ENCODE peak calls at places on chromosome 7, in six cellular contexts. J, T, G, Y, N and L are unnamed samples.
A peak's percentile ranks its signal among the peaks of the same experiment; 100 is the strongest.

GRCh38 chr7:30348083-30348560 is 63.7 kb downstream of the ZNRF2 start:
- DNase-seq in Y (peak; percentile 7), G (no peak), T (no peak), J (no peak), N (no peak), L (no peak)

GRCh38 chr7:29146082-29146706 is at the start of gene CPVL:
- DNase-seq in G (peak; percentile 25), T (peak; percentile 41), N (peak; percentile 64), J (peak; percentile 70), Y (no peak), L (peak; percentile 69)

GRCh38 chr7:91517408-91517807 is 253.2 kb downstream of the FZD1 start:
- DNase-seq in Y (no peak), G (no peak), N (no peak), J (no peak), T (no peak), L (no peak)

GRCh38 chr7:107614425-107614824 is 34.4 kb downstream of the BCAP29 start:
- DNase-seq in J (no peak), N (no peak), G (no peak), T (no peak), Y (no peak), L (no peak)

GRCh38 chr7:25091757-25092156 is 33.3 kb downstream of the CYCS start:
- DNase-seq in G (no peak), T (no peak), J (no peak), Y (no peak), N (no peak), L (no peak)

GRCh38 chr7:130891254-130892094 is 157.5 kb upstream of the KLF14 start:
- DNase-seq in N (no peak), T (no peak), J (no peak), Y (no peak), G (no peak), L (no peak)

GRCh38 chr7:149444260-149444659 is 16.6 kb downstream of the ZNF777 start:
- DNase-seq in G (no peak), Y (no peak), N (no peak), J (peak; percentile 13), T (no peak), L (no peak)

GRCh38 chr7:44101966-44102845 is 1.9 kb upstream of the AEBP1 start:
- DNase-seq in T (no peak), G (no peak), Y (peak; percentile 44), J (no peak), N (no peak), L (no peak)

GRCh38 chr7:29278362-29279070 is 83.9 kb downstream of the CHN2 start:
- DNase-seq in J (no peak), N (no peak), T (no peak), Y (no peak), G (peak; percentile 38), L (no peak)

GRCh38 chr7:156307193-156307592 is 333.4 kb upstream of the RNF32 start:
- DNase-seq in Y (no peak), G (no peak), T (no peak), J (no peak), N (no peak), L (no peak)

GRCh38 chr7:128833148-128833938 is 3.1 kb downstream of the FLNC start:
- DNase-seq in T (no peak), N (peak; percentile 69), Y (no peak), G (no peak), J (no peak), L (peak; percentile 86)

GRCh38 chr7:98816206-98816605 is 53.6 kb downstream of the TMEM130 start:
- DNase-seq in T (no peak), N (no peak), G (no peak), J (no peak), Y (no peak), L (no peak)
- TF ChIP-seq CTCF in T (no peak), N (no peak), G (no peak), J (no peak), Y (no peak), L (no peak)

DNA sequence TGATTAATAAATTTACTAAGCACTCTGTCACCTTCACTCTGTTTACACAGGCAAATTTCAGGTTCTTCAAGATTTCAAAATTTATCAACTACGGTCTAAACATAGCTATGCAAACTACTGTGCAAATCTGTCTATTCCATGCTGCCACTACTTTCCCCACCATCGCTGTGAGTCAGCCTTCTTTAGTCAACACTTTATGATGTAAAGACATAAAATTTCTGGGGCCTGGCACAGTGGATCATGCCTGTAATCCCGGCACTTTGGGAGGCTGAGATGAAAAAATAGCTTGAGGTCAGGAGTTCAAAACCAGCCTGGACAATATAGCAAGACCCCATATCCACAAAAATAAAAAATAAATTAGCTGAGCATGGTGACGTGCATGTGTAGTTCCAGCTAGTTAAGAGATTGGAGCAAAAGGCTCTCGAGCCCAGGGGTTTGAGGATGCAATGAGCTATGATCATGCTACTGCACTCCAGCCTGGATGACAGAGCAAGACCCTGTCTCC is 42.6 kb downstream of the CNOT4 start:
- DNase-seq in G (no peak), T (no peak), J (no peak), N (no peak), Y (no peak), L (no peak)
- TF ChIP-seq CTCF in G (no peak), T (no peak), J (no peak), N (no peak), Y (no peak), L (no peak)

GRCh38 chr7:101017099-101017777 is 2.6 kb upstream of the MUC17 start:
- DNase-seq in T (peak; percentile 71), N (peak; percentile 77), G (peak; percentile 35), Y (peak; percentile 57), J (no peak), L (peak; percentile 73)

GRCh38 chr7:101018271-101019167 is 1.4 kb upstream of the MUC17 start:
- DNase-seq in Y (peak; percentile 32), J (no peak), T (no peak), G (no peak), N (peak; percentile 45), L (peak; percentile 47)

GRCh38 chr7:101021703-101022102 is 1.8 kb downstream of the MUC17 start:
- DNase-seq in T (no peak), N (no peak), J (no peak), G (no peak), Y (no peak), L (no peak)

GRCh38 chr7:101023839-101024238 is 4.0 kb downstream of the MUC17 start:
- DNase-seq in T (no peak), J (no peak), Y (no peak), G (no peak), N (no peak), L (no peak)

GRCh38 chr7:101020444-101020843 is 563 bp downstream of the MUC17 start:
- DNase-seq in J (no peak), G (no peak), N (no peak), Y (no peak), T (no peak), L (no peak)
- TF ChIP-seq CTCF in J (no peak), G (no peak), N (no peak), Y (no peak), T (no peak), L (no peak)

GRCh38 chr7:139106959-139107358 is 2.6 kb downstream of the ZC3HAV1 start:
- DNase-seq in T (no peak), J (no peak), N (no peak), G (no peak), Y (no peak), L (no peak)

GRCh38 chr7:139108256-139109187 is 998 bp downstream of the ZC3HAV1 start:
- DNase-seq in G (peak; percentile 34), J (peak; percentile 68), N (peak; percentile 66), T (peak; percentile 23), Y (peak; percentile 53), L (peak; percentile 59)

GRCh38 chr7:139109983-139110411 is 477 bp upstream of the ZC3HAV1 start:
- DNase-seq in T (no peak), G (no peak), J (no peak), N (no peak), Y (no peak), L (no peak)

GRCh38 chr7:139111147-139111546 is 1.6 kb upstream of the ZC3HAV1 start:
- DNase-seq in G (no peak), Y (no peak), J (no peak), T (no peak), N (no peak), L (no peak)

GRCh38 chr7:139109188-139109982 is at the start of gene ZC3HAV1:
- DNase-seq in T (peak; percentile 68), J (peak; percentile 75), Y (peak; percentile 88), N (peak; percentile 79), G (peak; percentile 81), L (peak; percentile 66)
- TF ChIP-seq CTCF in T (no peak), J (peak; percentile 61), Y (no peak), N (no peak), G (peak; percentile 15), L (peak; percentile 22)

GRCh38 chr7:142438235-142438922 is 180.5 kb upstream of the PRSS58 start:
- DNase-seq in Y (no peak), T (peak; percentile 53), G (peak; percentile 51), J (no peak), N (peak; percentile 77), L (peak; percentile 66)
- TF ChIP-seq CTCF in Y (no peak), T (peak; percentile 82), G (peak; percentile 46), J (peak; percentile 70), N (peak; percentile 83), L (peak; percentile 83)

GRCh38 chr7:137337902-137338301 is 5.6 kb downstream of the PTN start:
- DNase-seq in G (no peak), J (no peak), Y (no peak), T (no peak), N (no peak), L (no peak)
- TF ChIP-seq CTCF in G (no peak), J (no peak), Y (no peak), T (no peak), N (peak; percentile 36), L (no peak)

GRCh38 chr7:155259791-155260497 is 37.7 kb upstream of the INSIG1 start:
- DNase-seq in Y (no peak), T (no peak), G (no peak), J (no peak), N (no peak), L (no peak)
- TF ChIP-seq CTCF in Y (no peak), T (no peak), G (no peak), J (no peak), N (no peak), L (no peak)

DNA sequence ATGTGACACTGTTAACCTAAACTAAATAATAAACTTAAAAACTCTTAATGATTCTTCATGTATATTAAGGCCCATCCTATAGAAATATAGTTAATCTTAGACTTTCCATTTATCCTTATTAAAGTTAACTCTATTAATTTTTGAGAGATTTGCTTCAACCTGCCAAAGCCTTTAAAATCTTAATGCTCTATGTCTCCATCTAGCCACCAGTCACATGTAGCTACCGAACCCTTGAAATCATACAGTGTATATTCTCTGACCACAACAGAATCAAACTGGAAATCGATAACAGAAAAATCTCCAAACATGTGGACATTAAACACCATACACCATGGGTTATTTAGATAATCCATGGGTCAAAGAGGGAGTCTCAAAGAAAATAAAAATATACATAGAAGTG is 51.9 kb downstream of the ASZ1 start:
- DNase-seq in T (no peak), Y (no peak), J (no peak), G (no peak), N (no peak), L (no peak)
- TF ChIP-seq CTCF in T (no peak), Y (no peak), J (no peak), G (no peak), N (peak; percentile 24), L (no peak)

DNA sequence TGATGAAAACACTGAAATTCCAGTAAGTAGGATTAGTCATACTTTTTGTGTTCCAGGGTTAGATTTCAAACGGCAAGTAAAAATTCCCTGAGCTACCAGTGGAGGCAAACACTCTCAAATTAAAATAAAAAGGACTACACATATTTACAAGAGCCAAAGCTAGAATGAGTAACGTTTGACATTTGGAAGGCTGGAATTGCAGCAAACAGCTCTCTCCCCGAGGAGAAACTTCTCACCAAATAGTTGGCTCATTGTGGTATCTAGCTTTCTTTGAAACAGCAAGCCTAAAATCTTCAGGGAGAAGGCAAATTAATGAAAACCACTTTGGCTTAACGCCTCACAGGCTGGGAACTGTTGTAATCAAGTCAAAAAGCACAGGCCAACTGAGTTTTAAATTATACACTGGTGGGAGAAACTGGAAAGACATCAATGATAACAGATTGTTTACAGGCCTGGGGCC is 288.3 kb downstream of the SNX13 start:
- DNase-seq in J (no peak), N (no peak), G (no peak), T (no peak), Y (no peak), L (no peak)
- TF ChIP-seq CTCF in J (no peak), N (no peak), G (no peak), T (no peak), Y (no peak), L (no peak)